ENCODE peak calls at places on chromosomes 6 and 20, in four cellular contexts. H is left ventricle myocardium inferior, G is pancreas, F is foreskin fibroblast. J is an unnamed sample.

GRCh38 chr20:910840-911770 is 5.0 kb downstream of the ANGPT4 start:
- DNase-seq in H (no peak), G (no peak), F (peak), J (peak)

GRCh38 chr6:30044630-30045029 is 16.4 kb upstream of the POLR1H start:
- DNase-seq in H (no peak), G (no peak), F (peak), J (peak)

GRCh38 chr20:62624325-62624690 is 18.0 kb upstream of the SLCO4A1 start:
- DNase-seq in H (no peak), G (peak), F (no peak), J (no peak)

GRCh38 chr20:24475356-24475755 is 5.9 kb downstream of the SYNDIG1 start:
- DNase-seq in H (no peak), G (no peak), F (no peak), J (no peak)

GRCh38 chr6:36368921-36369880 is 18.3 kb downstream of the ETV7 start:
- DNase-seq in H (no peak), G (no peak), F (peak), J (peak)

GRCh38 chr20:37356387-37356786 is 10.4 kb downstream of the SRC start:
- DNase-seq in H (peak), G (peak), F (peak), J (no peak)

GRCh38 chr6:169862464-169863148 is 111.2 kb downstream of the ERMARD start:
- DNase-seq in H (no peak), G (no peak), F (no peak), J (no peak)

GRCh38 chr20:47773381-47773786 is 11.9 kb downstream of the SULF2 start:
- DNase-seq in H (peak), G (no peak), F (no peak), J (no peak)

GRCh38 chr20:1569417-1569861 is 11.9 kb upstream of the SIRPD start:
- DNase-seq in H (no peak), G (no peak), F (peak), J (peak)

GRCh38 chr6:37365791-37366190 is 12.0 kb downstream of the RNF8 start:
- DNase-seq in H (no peak), G (no peak), F (peak), J (peak)

GRCh38 chr6:61869632-61870400 is 416.2 kb downstream of the KHDRBS2 start:
- DNase-seq in H (no peak), G (no peak), F (no peak), J (no peak)

GRCh38 chr20:23083553-23084220 is 2.4 kb downstream of the CD93 start:
- DNase-seq in H (no peak), G (no peak), F (no peak), J (no peak)

GRCh38 chr20:31537859-31538245 is 23.6 kb downstream of the HM13 start:
- DNase-seq in H (no peak), G (no peak), F (no peak), J (no peak)

GRCh38 chr6:87909849-87910248 is 137.8 kb upstream of the SPACA1 start:
- DNase-seq in H (no peak), G (no peak), F (peak), J (peak)

GRCh38 chr6:56729719-56730118 is 87.0 kb upstream of the DST start:
- DNase-seq in H (no peak), G (no peak), F (peak), J (peak)

GRCh38 chr6:139708342-139709199 is 334.1 kb upstream of the CITED2 start:
- DNase-seq in H (no peak), G (no peak), F (peak), J (peak)

GRCh38 chr20:952196-952795 is 36.2 kb upstream of the ANGPT4 start:
- DNase-seq in H (no peak), G (no peak), F (no peak), J (no peak)

GRCh38 chr6:37137881-37138568 is 31.9 kb upstream of the PIM1 start:
- DNase-seq in H (no peak), G (no peak), F (peak), J (peak)

GRCh38 chr6:53651149-53651763 is 14.3 kb downstream of the KLHL31 start:
- DNase-seq in H (no peak), G (peak), F (peak), J (peak)

GRCh38 chr20:35093245-35093884 is 758 bp upstream of the TRPC4AP start:
- DNase-seq in H (no peak), G (no peak), F (peak), J (peak)

GRCh38 chr6:167855825-167856425 is 29.2 kb downstream of the AFDN start:
- DNase-seq in H (no peak), G (no peak), F (peak), J (peak)

GRCh38 chr6:52686878-52687699 is 16.2 kb downstream of the TMEM14A start:
- DNase-seq in H (no peak), G (no peak), F (no peak), J (no peak)

J was measured in fibroblast of mammary gland.